ENCODE peak calls at places on chromosomes 3 and 15, in five cellular contexts. O, E, V, R and B are unnamed samples.

GRCh38 chr15:91099616-91100560 is at the start of gene SV2B:
- DNase-seq in O (peak), E (no peak), V (no peak), R (peak), B (peak)

GRCh38 chr15:100703032-100703578 is 100.7 kb downstream of the ASB7 start:
- DNase-seq in O (no peak), E (no peak), V (no peak), R (no peak), B (peak)

GRCh38 chr3:46861293-46861995 is 1.8 kb downstream of the MYL3 start:
- DNase-seq in O (no peak), E (no peak), V (no peak), R (no peak), B (no peak)

GRCh38 chr15:78339559-78339958 is 594 bp upstream of the CRABP1 start:
- DNase-seq in O (no peak), E (no peak), V (no peak), R (no peak), B (no peak)

GRCh38 chr3:156761007-156761406 is 65.1 kb upstream of the LEKR1 start:
- DNase-seq in O (no peak), E (no peak), V (no peak), R (no peak), B (no peak)

GRCh38 chr15:69096197-69096596 is 64.2 kb upstream of the GLCE start:
- DNase-seq in O (no peak), E (no peak), V (no peak), R (no peak), B (no peak)

GRCh38 chr15:57253082-57253481 is 123.2 kb upstream of the CGNL1 start:
- DNase-seq in O (no peak), E (no peak), V (no peak), R (no peak), B (no peak)

GRCh38 chr3:32872487-32873382 is 54.9 kb downstream of the TRIM71 start:
- DNase-seq in O (peak), E (no peak), V (no peak), R (peak), B (no peak)

GRCh38 chr3:29773481-29773880 is 492.6 kb downstream of the RBMS3 start:
- DNase-seq in O (no peak), E (no peak), V (no peak), R (no peak), B (no peak)

GRCh38 chr15:70050970-70051369 is 46.7 kb downstream of the TLE3 start:
- DNase-seq in O (no peak), E (no peak), V (no peak), R (no peak), B (no peak)

DNA sequence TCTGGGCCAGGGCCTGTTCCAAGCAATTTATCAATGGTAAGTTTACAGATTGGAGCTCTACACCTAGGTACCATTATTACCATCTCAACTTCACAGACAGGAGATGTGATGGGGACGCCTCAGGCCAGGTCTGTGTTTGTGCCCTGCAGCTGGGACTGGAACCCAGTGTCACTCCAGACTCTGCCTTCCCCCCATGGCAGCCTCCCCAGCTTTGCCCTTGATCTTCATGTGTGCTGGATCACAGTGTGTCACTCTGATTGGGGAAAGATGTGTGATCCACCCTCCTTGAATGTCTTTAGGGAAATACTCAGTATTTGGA is 59.6 kb downstream of the MGLL start:
- DNase-seq in O (no peak), E (no peak), V (no peak), R (no peak), B (no peak)
- H3K27ac ChIP-seq in O (no peak), E (no peak), V (no peak), R (peak), B (no peak)

GRCh38 chr3:69385033-69385722 is 710 bp downstream of the FRMD4B start:
- DNase-seq in O (no peak), E (no peak), V (no peak), R (no peak), B (no peak)
- H3K4me3 ChIP-seq in O (peak), E (peak), V (peak), R (peak), B (peak)

DNA sequence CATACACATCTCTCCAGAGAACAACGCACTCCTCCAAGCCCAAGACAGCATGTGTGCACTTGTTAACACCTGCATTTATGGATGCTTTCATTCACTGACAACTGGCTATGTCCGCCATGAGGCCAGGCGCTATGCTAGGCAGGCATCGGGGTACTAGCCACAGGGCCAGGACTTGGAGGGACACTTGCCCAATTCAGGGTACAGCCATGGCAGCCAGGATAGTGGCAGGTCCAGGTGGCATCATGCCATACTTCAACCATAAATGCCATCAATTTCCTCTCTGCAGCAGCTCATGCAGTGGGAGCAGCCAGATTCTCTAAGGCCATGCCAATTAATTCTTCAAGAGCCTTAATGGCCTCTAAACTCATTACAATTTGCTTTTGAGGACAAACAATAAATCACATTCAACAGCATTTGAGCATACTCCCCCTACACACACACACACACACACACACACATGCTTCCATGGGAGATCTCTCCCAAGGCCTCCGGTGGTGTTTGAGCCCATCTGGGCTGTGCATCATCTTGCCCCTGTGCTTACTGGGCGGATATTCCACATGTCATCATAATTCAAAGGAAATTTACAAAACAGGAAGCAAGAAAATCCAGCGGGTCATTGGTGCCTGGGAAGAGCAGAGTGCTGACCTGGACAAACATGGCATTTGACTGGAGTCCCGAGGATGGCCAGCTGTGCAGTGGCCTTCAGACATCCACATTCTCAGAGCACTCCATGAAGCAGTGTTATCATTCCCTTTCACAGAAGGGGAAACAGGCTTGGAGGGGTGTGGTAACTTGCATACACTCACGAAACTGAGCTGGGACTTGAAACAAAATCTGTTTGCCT is 109.1 kb downstream of the IQSEC1 start:
- DNase-seq in O (no peak), E (no peak), V (no peak), R (no peak), B (no peak)
- H3K27ac ChIP-seq in O (peak), E (peak), V (no peak), R (peak), B (no peak)

DNA sequence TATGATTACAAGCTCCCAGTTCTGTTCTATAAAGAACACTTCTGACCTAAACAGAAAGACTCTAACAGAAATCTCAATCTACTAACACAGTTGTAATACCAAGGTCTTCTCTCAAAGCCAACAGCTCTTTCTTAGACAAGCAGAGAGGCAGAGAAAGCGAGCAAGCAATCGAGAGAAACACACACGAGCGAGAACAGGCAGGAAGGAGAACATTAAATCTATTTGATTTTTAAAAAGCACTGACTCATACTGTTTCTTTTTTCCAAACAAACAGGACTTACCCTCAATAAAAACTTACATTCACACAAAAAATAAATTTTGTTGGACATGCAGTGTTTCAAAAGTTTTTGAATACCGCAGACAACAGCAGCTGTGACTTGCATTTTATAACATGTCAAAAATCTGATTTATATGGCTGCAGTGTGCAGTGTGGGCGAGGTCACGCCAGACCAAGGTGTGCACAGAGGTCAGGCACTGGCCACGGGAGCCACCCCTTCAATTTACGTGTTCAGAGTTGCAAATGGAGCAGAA is at the start of gene NRG4:
- DNase-seq in O (no peak), E (peak), V (no peak), R (peak), B (peak)
- H3K4me3 ChIP-seq in O (no peak), E (peak), V (peak), R (peak), B (peak)

GRCh38 chr3:160796813-160797164 is 40.8 kb downstream of the PPM1L start:
- DNase-seq in O (peak), E (peak), V (no peak), R (no peak), B (no peak)
- H3K27ac ChIP-seq in O (peak), E (no peak), V (no peak), R (peak), B (no peak)

DNA sequence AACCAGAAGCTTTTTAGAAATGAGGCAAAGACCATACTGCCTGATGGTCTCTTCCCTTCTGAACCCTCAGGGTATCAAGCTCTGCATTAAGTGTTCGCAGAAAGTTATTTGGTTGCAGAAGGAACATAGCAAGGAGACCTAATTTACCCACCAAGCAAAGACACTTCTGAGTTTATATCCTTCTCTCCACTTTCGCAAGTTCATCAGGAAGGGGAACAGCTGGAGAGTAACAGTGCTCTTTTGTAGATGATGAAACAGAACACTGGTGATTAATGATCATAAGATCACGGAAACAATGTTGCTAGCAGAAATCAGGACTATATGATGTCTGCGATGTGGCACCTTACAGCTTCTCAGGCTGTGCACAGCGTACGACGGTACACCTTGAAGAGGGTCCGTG is 62.1 kb downstream of the NCEH1 start:
- DNase-seq in O (no peak), E (no peak), V (no peak), R (no peak), B (peak)
- H3K4me3 ChIP-seq in O (no peak), E (no peak), V (no peak), R (no peak), B (no peak)